ENCODE peak calls at places on chromosome 14, in four cellular contexts. D is WTC11, L is HepG2, Z is K562. V is an unnamed sample.

GRCh38 chr14:21748869-21749303 is 75.3 kb upstream of the OR4E1 start:
- DNase-seq in D (peak), L (peak), Z (no peak), V (peak)

GRCh38 chr14:103088921-103089320 is 4.9 kb downstream of the LBHD2 start:
- DNase-seq in D (no peak), L (no peak), Z (no peak), V (no peak)

GRCh38 chr14:98999345-98999744 is 272.7 kb downstream of the BCL11B start:
- DNase-seq in D (no peak), L (no peak), Z (no peak), V (no peak)

GRCh38 chr14:63908667-63909264 is 56.0 kb downstream of the SYNE2 start:
- DNase-seq in D (no peak), L (no peak), Z (no peak), V (no peak)

GRCh38 chr14:73472182-73473114 is 14.1 kb upstream of the NUMB start:
- DNase-seq in D (no peak), L (peak), Z (peak), V (peak)

GRCh38 chr14:85528080-85528881 is 1.7 kb upstream of the FLRT2 start:
- DNase-seq in D (peak), L (peak), Z (no peak), V (no peak)

GRCh38 chr14:42140001-42140400 is 533.3 kb downstream of the LRFN5 start:
- DNase-seq in D (no peak), L (no peak), Z (no peak), V (no peak)

GRCh38 chr14:22819191-22819988 is 4.2 kb upstream of the SLC7A7 start:
- DNase-seq in D (peak), L (peak), Z (no peak), V (no peak)

GRCh38 chr14:92937229-92937937 is 14.4 kb downstream of the CHGA start:
- DNase-seq in D (no peak), L (no peak), Z (peak), V (no peak)

GRCh38 chr14:93086441-93087055 is 29.2 kb downstream of the ITPK1 start:
- DNase-seq in D (no peak), L (no peak), Z (no peak), V (no peak)

GRCh38 chr14:37142835-37143499 is 29.4 kb downstream of the SLC25A21 start:
- DNase-seq in D (no peak), L (peak), Z (no peak), V (no peak)

GRCh38 chr14:79608426-79608825 is 602.9 kb downstream of the DIO2 start:
- DNase-seq in D (no peak), L (no peak), Z (no peak), V (no peak)

GRCh38 chr14:100438271-100438670 is 115.1 kb downstream of the SLC25A47 start:
- DNase-seq in D (no peak), L (no peak), Z (no peak), V (no peak)

GRCh38 chr14:104446611-104447010 is 133.0 kb upstream of the C14orf180 start:
- DNase-seq in D (no peak), L (no peak), Z (no peak), V (no peak)

GRCh38 chr14:78254911-78255431 is 84.8 kb downstream of the NRXN3 start:
- DNase-seq in D (no peak), L (no peak), Z (no peak), V (no peak)

GRCh38 chr14:104368751-104369100 is 210.8 kb upstream of the C14orf180 start:
- DNase-seq in D (no peak), L (no peak), Z (no peak), V (no peak)

GRCh38 chr14:56855891-56856461 is 45.7 kb upstream of the OTX2 start:
- DNase-seq in D (peak), L (peak), Z (no peak), V (peak)

GRCh38 chr14:36935976-36936678 is 236.3 kb downstream of the SLC25A21 start:
- DNase-seq in D (no peak), L (no peak), Z (no peak), V (no peak)

GRCh38 chr14:53515264-53515663 is 362.1 kb upstream of the DDHD1 start:
- DNase-seq in D (no peak), L (no peak), Z (no peak), V (no peak)

GRCh38 chr14:29301571-29301970 is 535.0 kb downstream of the FOXG1 start:
- DNase-seq in D (no peak), L (no peak), Z (no peak), V (no peak)

GRCh38 chr14:96091941-96092411 is 52.8 kb downstream of the C14orf132 start:
- DNase-seq in D (no peak), L (no peak), Z (no peak), V (no peak)

GRCh38 chr14:106141242-106142220 is 615.1 kb downstream of the TMEM121 start:
- DNase-seq in D (no peak), L (no peak), Z (peak), V (no peak)

GRCh38 chr14:103543721-103544626 is 15.0 kb downstream of the TRMT61A start:
- DNase-seq in D (no peak), L (no peak), Z (no peak), V (no peak)

GRCh38 chr14:69238883-69239282 is 21.1 kb upstream of the GALNT16 start:
- DNase-seq in D (no peak), L (no peak), Z (no peak), V (no peak)

GRCh38 chr14:69241577-69241976 is 18.4 kb upstream of the GALNT16 start:
- DNase-seq in D (no peak), L (no peak), Z (no peak), V (no peak)

GRCh38 chr14:69240527-69241173 is 19.3 kb upstream of the GALNT16 start:
- DNase-seq in D (no peak), L (no peak), Z (no peak), V (no peak)

GRCh38 chr14:69244946-69245345 is 15.0 kb upstream of the GALNT16 start:
- DNase-seq in D (no peak), L (no peak), Z (no peak), V (no peak)

GRCh38 chr14:69242311-69243224 is 17.4 kb upstream of the GALNT16 start:
- DNase-seq in D (peak), L (peak), Z (peak), V (peak)
- TF ChIP-seq ELF4 in D (no peak), L (no peak), Z (no peak), V (no peak)

GRCh38 chr14:65170768-65171251 is 68.5 kb upstream of the MAX start:
- DNase-seq in D (peak), L (no peak), Z (no peak), V (peak)
- TF ChIP-seq ELF4 in D (no peak), L (no peak), Z (no peak), V (no peak)

GRCh38 chr14:71426001-71426400 is 506.2 kb upstream of the RGS6 start:
- DNase-seq in D (no peak), L (no peak), Z (no peak), V (no peak)

GRCh38 chr14:71418591-71419245 is 511.5 kb downstream of the PCNX1 start:
- DNase-seq in D (no peak), L (no peak), Z (no peak), V (no peak)

DNA sequence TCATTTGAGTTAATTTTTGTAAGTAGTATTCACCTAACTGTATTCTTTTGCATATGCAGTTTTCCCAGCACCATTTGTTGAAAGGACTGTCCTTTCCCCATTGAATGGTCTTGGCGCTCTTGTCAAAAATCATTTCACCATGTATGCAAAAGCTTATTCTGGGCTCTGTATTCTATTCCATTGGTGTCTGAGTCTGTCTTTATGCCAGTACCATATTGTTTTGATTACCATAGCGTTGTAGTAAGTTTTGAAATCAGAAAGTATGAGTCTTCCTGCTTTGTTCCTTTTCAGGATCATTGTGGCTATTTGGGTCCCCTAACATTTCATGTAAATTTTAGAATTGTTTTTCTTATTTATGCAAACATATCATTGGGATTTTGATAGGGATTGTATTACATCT is 508.7 kb upstream of the RGS6 start:
- DNase-seq in D (no peak), L (no peak), Z (no peak), V (no peak)
- TF ChIP-seq ELF4 in D (no peak), L (no peak), Z (no peak), V (no peak)

DNA sequence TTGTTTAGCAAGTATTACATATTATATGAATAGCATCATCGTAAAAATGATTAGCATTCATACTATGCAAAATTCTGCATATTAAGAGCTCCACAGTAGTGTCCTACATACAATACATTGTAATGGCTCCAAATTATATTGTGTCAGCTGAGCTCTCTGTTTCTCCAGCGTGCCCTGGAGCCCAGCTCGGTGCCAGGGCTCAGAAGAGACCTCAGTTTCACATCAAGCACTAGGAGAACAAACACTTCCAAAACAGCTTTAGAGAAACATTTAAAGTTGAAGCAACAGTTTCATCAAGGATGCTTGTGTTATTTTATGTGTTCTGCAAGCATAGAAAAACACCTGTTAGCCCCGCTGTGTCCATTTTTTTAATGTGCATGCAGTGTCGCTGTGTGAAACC is 456.9 kb downstream of the EGLN3 start:
- DNase-seq in D (no peak), L (no peak), Z (no peak), V (no peak)
- TF ChIP-seq ELF4 in D (no peak), L (no peak), Z (no peak), V (no peak)

DNA sequence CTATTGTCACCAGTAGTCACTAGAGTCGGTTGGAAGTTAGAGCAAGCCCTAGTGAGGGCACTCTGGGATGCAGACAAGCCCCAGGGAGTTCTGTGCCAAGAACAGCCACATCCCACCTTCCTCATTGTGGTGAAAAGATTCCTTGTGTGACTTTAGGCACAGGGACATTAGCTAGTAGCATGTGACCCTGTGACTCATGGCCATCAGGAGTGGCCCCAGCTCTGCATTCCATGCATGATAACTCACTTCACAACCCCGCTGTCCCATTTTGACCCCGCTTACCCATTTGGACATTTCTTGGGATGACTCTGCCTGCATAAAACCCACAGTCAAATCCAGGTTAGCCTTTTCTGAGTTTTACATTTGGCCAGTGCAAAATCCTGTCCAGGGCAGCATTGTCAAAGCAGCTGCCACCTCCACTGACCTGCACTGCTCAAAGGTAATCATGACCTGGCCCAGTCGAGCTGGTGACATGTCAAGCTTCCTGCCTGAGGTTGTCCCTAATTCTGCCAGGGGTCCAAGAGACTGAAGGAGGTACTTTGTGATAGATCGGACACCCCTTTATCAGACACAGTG is 430.5 kb downstream of the DPF3 start:
- DNase-seq in D (no peak), L (no peak), Z (no peak), V (no peak)
- TF ChIP-seq ELF4 in D (no peak), L (no peak), Z (no peak), V (no peak)

GRCh38 chr14:74980746-74981661 is 21.7 kb upstream of the EIF2B2 start:
- DNase-seq in D (peak), L (no peak), Z (peak), V (peak)
- TF ChIP-seq ELF4 in D (no peak), L (no peak), Z (no peak), V (no peak)